ENCODE peak calls at places on chromosomes 16 and 17, in nine cellular contexts. E is CD8-positive, alpha-beta T cell; X is tibial artery; V is stomach; Z is SJCRH30; H is ovary; U is A549; O is heart left ventricle; N is cardiac muscle cell. L is an unnamed sample.

GRCh38 chr17:10557422-10557821 is 8.0 kb upstream of the MYH2 start:
- DNase-seq in E (no peak), X (no peak), V (no peak), Z (no peak), H (no peak), U (no peak), O (no peak), N (no peak), L (no peak)

GRCh38 chr16:27624154-27625049 is 74.5 kb downstream of the KATNIP start:
- DNase-seq in E (no peak), X (no peak), V (no peak), Z (no peak), H (no peak), U (no peak), O (no peak), N (no peak), L (no peak)

GRCh38 chr17:36937961-36938565 is 788 bp downstream of the LHX1 start:
- DNase-seq in E (no peak), X (no peak), V (no peak), Z (no peak), H (no peak), U (no peak), O (no peak), N (peak; percentile 78), L (no peak)

GRCh38 chr16:89386337-89386736 is 104.0 kb downstream of the ANKRD11 start:
- DNase-seq in E (no peak), X (no peak), V (no peak), Z (no peak), H (no peak), U (no peak), O (no peak), N (no peak), L (no peak)

GRCh38 chr17:81684442-81684911 is 666 bp downstream of the HGS start:
- DNase-seq in E (no peak), X (no peak), V (no peak), Z (no peak), H (no peak), U (no peak), O (no peak), N (no peak), L (peak; percentile 85)

GRCh38 chr17:40072481-40073346 is 9.9 kb downstream of the THRA start:
- DNase-seq in E (no peak), X (peak; percentile 83), V (peak; percentile 83), Z (no peak), H (no peak), U (no peak), O (peak; percentile 59), N (peak; percentile 45), L (peak; percentile 4)

GRCh38 chr16:9909072-9909471 is 273.2 kb downstream of the GRIN2A start:
- DNase-seq in E (no peak), X (no peak), V (no peak), Z (no peak), H (no peak), U (no peak), O (no peak), N (no peak), L (no peak)

GRCh38 chr17:47907932-47908562 is 12.0 kb downstream of the SP2 start:
- DNase-seq in E (no peak), X (no peak), V (no peak), Z (no peak), H (no peak), U (no peak), O (no peak), N (no peak), L (no peak)

GRCh38 chr17:39926588-39927100 is 757 bp downstream of the ORMDL3 start:
- DNase-seq in E (peak; percentile 50), X (peak; percentile 71), V (peak; percentile 55), Z (peak; percentile 36), H (no peak), U (no peak), O (no peak), N (peak; percentile 33), L (peak; percentile 21)

GRCh38 chr17:50323060-50323459 is 22.9 kb upstream of the XYLT2 start:
- DNase-seq in E (no peak), X (no peak), V (no peak), Z (no peak), H (no peak), U (no peak), O (no peak), N (no peak), L (no peak)

GRCh38 chr16:526181-527014 is 1.1 kb upstream of the CAPN15 start:
- DNase-seq in E (no peak), X (peak; percentile 74), V (peak; percentile 69), Z (peak; percentile 88), H (peak; percentile 62), U (no peak), O (peak; percentile 82), N (peak; percentile 92), L (peak; percentile 4)

GRCh38 chr16:19223235-19223847 is 55.3 kb downstream of the SYT17 start:
- DNase-seq in E (no peak), X (no peak), V (peak; percentile 81), Z (peak; percentile 43), H (no peak), U (peak; percentile 46), O (no peak), N (peak; percentile 14), L (peak; percentile 77)

GRCh38 chr16:88069397-88070168 is 118.3 kb downstream of the BANP start:
- DNase-seq in E (no peak), X (no peak), V (peak; percentile 45), Z (no peak), H (peak; percentile 18), U (no peak), O (peak; percentile 50), N (no peak), L (no peak)

GRCh38 chr17:36768355-36768754 is 167.0 kb downstream of the MRM1 start:
- DNase-seq in E (no peak), X (no peak), V (no peak), Z (no peak), H (no peak), U (no peak), O (no peak), N (no peak), L (no peak)

GRCh38 chr17:79913451-79913850 is 74.2 kb upstream of the CBX4 start:
- DNase-seq in E (no peak), X (no peak), V (no peak), Z (no peak), H (no peak), U (no peak), O (no peak), N (no peak), L (no peak)

GRCh38 chr17:79913896-79914812 is 74.9 kb upstream of the CBX4 start:
- DNase-seq in E (no peak), X (no peak), V (no peak), Z (no peak), H (no peak), U (no peak), O (no peak), N (no peak), L (no peak)

GRCh38 chr17:79911430-79912399 is 72.5 kb upstream of the CBX4 start:
- DNase-seq in E (no peak), X (no peak), V (no peak), Z (no peak), H (no peak), U (no peak), O (no peak), N (no peak), L (no peak)

GRCh38 chr17:79910985-79911361 is 71.7 kb upstream of the CBX4 start:
- DNase-seq in E (no peak), X (no peak), V (no peak), Z (no peak), H (no peak), U (no peak), O (no peak), N (no peak), L (no peak)

GRCh38 chr17:79912552-79913330 is 73.5 kb upstream of the CBX4 start:
- DNase-seq in E (no peak), X (no peak), V (no peak), Z (no peak), H (no peak), U (no peak), O (no peak), N (no peak), L (no peak)
- H3K4me1 ChIP-seq in E (no peaks in the 10 kb centered on the region), X (no peaks in the 10 kb centered on the region), V (peaks cover 5% of the 10 kb centered on the region), Z (no peaks in the 10 kb centered on the region), H (no peaks in the 10 kb centered on the region), U (peaks cover 21% of the 10 kb centered on the region), O (no peaks in the 10 kb centered on the region), N (no peaks in the 10 kb centered on the region), L (peaks cover 16% of the 10 kb centered on the region)

DNA sequence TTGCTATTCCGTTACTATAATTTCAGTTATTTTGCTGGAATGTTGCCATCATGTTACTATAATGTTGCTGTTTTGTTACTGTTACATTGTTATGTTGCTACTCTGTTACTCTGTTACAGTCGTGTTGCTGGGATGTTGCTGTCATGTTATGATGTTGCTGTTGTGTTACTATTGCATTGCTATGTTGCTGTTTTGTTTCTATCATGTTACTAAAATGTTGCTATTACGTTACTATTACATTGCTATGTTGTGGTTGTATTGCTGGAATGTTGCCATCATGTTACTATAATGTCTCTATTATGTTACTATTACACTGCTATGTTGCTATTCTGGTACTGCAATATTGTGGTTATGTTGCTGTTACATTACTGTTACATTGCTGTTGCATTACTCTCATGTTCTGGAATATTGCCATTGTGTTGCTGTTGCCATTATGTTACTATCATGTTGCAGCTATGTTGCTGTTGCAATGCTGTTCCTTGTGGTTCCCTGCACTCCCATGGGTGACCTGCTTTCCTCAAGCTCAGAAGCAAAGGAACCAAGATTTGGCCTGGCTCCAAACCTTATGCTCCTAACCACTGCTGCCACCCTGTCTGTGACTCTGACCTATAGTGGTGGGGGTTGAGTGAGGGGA is 64.4 kb downstream of the ABCC6 start:
- DNase-seq in E (no peak), X (no peak), V (no peak), Z (no peak), H (no peak), U (no peak), O (no peak), N (no peak), L (peak; percentile 9)
- H3K4me1 ChIP-seq in E (no peaks in the 10 kb centered on the region), X (no peaks in the 10 kb centered on the region), V (no peaks in the 10 kb centered on the region), Z (no peaks in the 10 kb centered on the region), H (no peaks in the 10 kb centered on the region), U (no peaks in the 10 kb centered on the region), O (no peaks in the 10 kb centered on the region), N (no peaks in the 10 kb centered on the region), L (no peaks in the 10 kb centered on the region)

GRCh38 chr17:77383613-77384608 is 243.1 kb downstream of the SEC14L1 start:
- DNase-seq in E (no peak), X (peak; percentile 94), V (peak; percentile 77), Z (no peak), H (peak; percentile 64), U (no peak), O (peak; percentile 87), N (no peak), L (no peak)
- H3K4me1 ChIP-seq in E (peaks cover 95% of the 10 kb centered on the region), X (peaks cover 9% of the 10 kb centered on the region), V (peaks cover 97% of the 10 kb centered on the region), Z (peaks cover 70% of the 10 kb centered on the region), H (peaks cover 66% of the 10 kb centered on the region), U (peaks cover 89% of the 10 kb centered on the region), O (peaks cover 95% of the 10 kb centered on the region), N (peaks cover 79% of the 10 kb centered on the region), L (no peaks in the 10 kb centered on the region)

GRCh38 chr17:58172369-58173071 is 5.7 kb downstream of the OR4D2 start:
- DNase-seq in E (peak; percentile 19), X (no peak), V (no peak), Z (peak; percentile 55), H (no peak), U (peak; percentile 75), O (no peak), N (peak; percentile 15), L (peak; percentile 75)
- H3K4me1 ChIP-seq in E (peaks cover 43% of the 10 kb centered on the region), X (no peaks in the 10 kb centered on the region), V (no peaks in the 10 kb centered on the region), Z (no peaks in the 10 kb centered on the region), H (no peaks in the 10 kb centered on the region), U (no peaks in the 10 kb centered on the region), O (no peaks in the 10 kb centered on the region), N (no peaks in the 10 kb centered on the region), L (no peaks in the 10 kb centered on the region)

L was measured in PC-3.